ENCODE peak calls at places on chromosomes 13 and 19, in nine cellular contexts. E, W, N, L, T, O, A, J and P are unnamed samples.
A peak's percentile ranks its signal among the peaks of the same experiment; 100 is the strongest.

GRCh38 chr13:87331178-87331577 is 340.0 kb upstream of the SLITRK5 start:
- DNase-seq in E (no peak), W (no peak), N (peak; percentile 61), L (no peak), T (no peak), O (no peak), A (no peak), J (no peak), P (peak; percentile 88)

GRCh38 chr19:55581145-55581827 is 638 bp upstream of the ZNF579 start:
- DNase-seq in E (no peak), W (peak; percentile 40), N (no peak), L (no peak), T (no peak), O (no peak), A (no peak), J (peak; percentile 50), P (no peak)

GRCh38 chr13:43780666-43781065 is 6.1 kb downstream of the ENOX1 start:
- DNase-seq in E (no peak), W (no peak), N (no peak), L (no peak), T (no peak), O (no peak), A (no peak), J (no peak), P (no peak)

GRCh38 chr13:40776681-40777165 is 5.7 kb upstream of the MRPS31 start:
- DNase-seq in E (no peak), W (no peak), N (peak; percentile 67), L (no peak), T (no peak), O (no peak), A (peak; percentile 18), J (no peak), P (peak; percentile 18)

GRCh38 chr13:35992964-35993363 is 138.2 kb downstream of the DCLK1 start:
- DNase-seq in E (no peak), W (no peak), N (no peak), L (no peak), T (no peak), O (no peak), A (no peak), J (no peak), P (no peak)

GRCh38 chr19:2059422-2060201 is 8.6 kb upstream of the MKNK2 start:
- DNase-seq in E (no peak), W (peak; percentile 92), N (peak; percentile 94), L (no peak), T (peak; percentile 79), O (peak; percentile 63), A (no peak), J (peak; percentile 95), P (peak; percentile 88)

GRCh38 chr19:41409288-41409687 is 11.7 kb downstream of the BCKDHA start:
- DNase-seq in E (no peak), W (peak; percentile 76), N (peak; percentile 84), L (no peak), T (peak; percentile 65), O (no peak), A (peak; percentile 15), J (peak; percentile 90), P (peak; percentile 79)

GRCh38 chr19:15421726-15422260 is 3.0 kb upstream of the AKAP8L start:
- DNase-seq in E (no peak), W (peak; percentile 85), N (no peak), L (peak; percentile 70), T (no peak), O (no peak), A (no peak), J (peak; percentile 63), P (no peak)

GRCh38 chr19:16532440-16533273 is 9.6 kb downstream of the CHERP start:
- DNase-seq in E (no peak), W (no peak), N (no peak), L (no peak), T (no peak), O (no peak), A (no peak), J (no peak), P (no peak)
- H3K36me3 ChIP-seq in E (peaks cover 100% of the 10 kb centered on the region), W (peaks cover 100% of the 10 kb centered on the region), N (peaks cover 91% of the 10 kb centered on the region), L (peaks cover 3% of the 10 kb centered on the region), T (peaks cover 30% of the 10 kb centered on the region), O (no peaks in the 10 kb centered on the region), A (peaks cover 71% of the 10 kb centered on the region), J (peaks cover 25% of the 10 kb centered on the region), P (peaks cover 87% of the 10 kb centered on the region)

GRCh38 chr13:102815788-102816187 is 16.9 kb downstream of the BIVM start:
- DNase-seq in E (no peak), W (no peak), N (no peak), L (no peak), T (no peak), O (no peak), A (no peak), J (no peak), P (no peak)

GRCh38 chr13:102814793-102815192 is 15.9 kb downstream of the BIVM start:
- DNase-seq in E (no peak), W (no peak), N (no peak), L (no peak), T (no peak), O (no peak), A (no peak), J (no peak), P (no peak)

GRCh38 chr13:102816633-102817032 is 17.7 kb downstream of the BIVM start:
- DNase-seq in E (no peak), W (no peak), N (no peak), L (no peak), T (no peak), O (no peak), A (no peak), J (no peak), P (no peak)

GRCh38 chr13:102814025-102814607 is 15.2 kb downstream of the BIVM start:
- DNase-seq in E (no peak), W (no peak), N (no peak), L (no peak), T (no peak), O (no peak), A (no peak), J (no peak), P (no peak)

GRCh38 chr13:102812616-102813287 is 13.8 kb downstream of the BIVM start:
- DNase-seq in E (no peak), W (no peak), N (no peak), L (no peak), T (no peak), O (no peak), A (no peak), J (no peak), P (no peak)
- H3K27ac ChIP-seq in E (no peak overlapping the region), W (no peak overlapping the region), N (no peak overlapping the region), L (no peak overlapping the region), T (no peak overlapping the region), O (no peak overlapping the region), A (no peak overlapping the region), J (no peak overlapping the region), P (no peak overlapping the region)

GRCh38 chr19:57886046-57886445 is 2.8 kb downstream of the ZNF814 start:
- DNase-seq in E (no peak), W (no peak), N (no peak), L (no peak), T (no peak), O (no peak), A (no peak), J (no peak), P (no peak)
- TF ChIP-seq POLR2A in E (no peak), W (no peak), N (no peak), L (no peak), T (no peak), O (no peak), A (no peak), J (no peak), P (no peak)

DNA sequence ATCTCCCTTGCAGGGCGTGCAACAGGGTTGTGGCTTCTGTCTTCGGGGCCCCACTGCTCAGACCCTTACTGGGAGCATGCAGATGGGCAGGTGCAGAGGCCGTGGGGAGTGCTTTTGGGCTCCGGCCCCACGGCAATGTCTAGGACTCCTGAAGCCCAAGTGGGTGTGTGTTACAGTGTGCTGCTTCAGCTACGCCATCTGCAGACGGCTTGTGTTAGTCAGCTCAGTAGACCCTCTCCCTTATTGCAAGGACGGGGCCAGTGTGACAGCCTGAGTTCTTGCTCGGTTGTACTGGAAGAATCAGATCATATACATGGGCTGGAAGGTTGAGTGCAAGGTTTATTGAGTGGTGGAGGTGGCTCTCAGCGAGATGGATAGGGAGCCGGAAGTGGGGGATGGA is 39.3 kb downstream of the DNAJC3 start:
- DNase-seq in E (no peak), W (no peak), N (no peak), L (no peak), T (no peak), O (no peak), A (no peak), J (no peak), P (no peak)
- H3K36me3 ChIP-seq in E (peaks cover 60% of the 10 kb centered on the region), W (peaks cover 34% of the 10 kb centered on the region), N (peaks cover 7% of the 10 kb centered on the region), L (no peaks in the 10 kb centered on the region), T (no peaks in the 10 kb centered on the region), O (no peaks in the 10 kb centered on the region), A (no peaks in the 10 kb centered on the region), J (no peaks in the 10 kb centered on the region), P (no peaks in the 10 kb centered on the region)

GRCh38 chr19:50494186-50495019 is 16.6 kb downstream of the JOSD2 start:
- DNase-seq in E (no peak), W (no peak), N (no peak), L (no peak), T (no peak), O (no peak), A (no peak), J (no peak), P (no peak)
- H3K27ac ChIP-seq in E (no peak overlapping the region), W (no peak overlapping the region), N (no peak overlapping the region), L (no peak overlapping the region), T (no peak overlapping the region), O (no peak overlapping the region), A (no peak overlapping the region), J (no peak overlapping the region), P (no peak overlapping the region)

GRCh38 chr13:42066542-42066941 is 18.1 kb downstream of the DGKH start:
- DNase-seq in E (no peak), W (no peak), N (no peak), L (no peak), T (no peak), O (no peak), A (peak; percentile 50), J (no peak), P (no peak)

GRCh38 chr13:42065414-42065813 is 17.0 kb downstream of the DGKH start:
- DNase-seq in E (no peak), W (no peak), N (no peak), L (no peak), T (no peak), O (no peak), A (peak; percentile 9), J (no peak), P (no peak)

GRCh38 chr13:42064966-42065365 is 16.5 kb downstream of the DGKH start:
- DNase-seq in E (no peak), W (no peak), N (no peak), L (no peak), T (no peak), O (no peak), A (no peak), J (no peak), P (no peak)

GRCh38 chr13:42063105-42063504 is 14.7 kb downstream of the DGKH start:
- DNase-seq in E (no peak), W (no peak), N (no peak), L (no peak), T (no peak), O (no peak), A (no peak), J (no peak), P (no peak)

DNA sequence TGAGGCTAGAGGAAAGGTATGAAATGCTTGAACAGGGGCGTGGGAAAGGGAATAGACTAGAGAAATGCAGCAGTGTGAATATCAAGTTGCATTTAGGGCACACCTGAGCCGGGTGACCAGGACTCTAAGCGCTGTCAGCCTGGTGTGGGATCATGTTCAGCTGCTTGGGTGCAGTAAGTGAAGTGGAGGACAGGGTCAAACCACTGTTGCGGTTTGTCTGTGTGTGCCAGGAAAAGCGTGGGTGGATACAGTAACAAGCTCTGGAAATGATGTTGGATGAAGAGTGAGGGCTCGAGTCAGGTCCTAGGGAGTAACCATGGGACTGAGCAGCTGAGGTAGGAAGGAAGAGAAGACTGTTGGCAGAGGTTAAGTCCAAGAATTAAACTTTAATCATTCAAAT is 15.8 kb downstream of the DGKH start:
- DNase-seq in E (no peak), W (no peak), N (no peak), L (no peak), T (no peak), O (no peak), A (peak; percentile 7), J (no peak), P (no peak)
- TF ChIP-seq POLR2A in E (no peak), W (no peak), N (no peak), L (no peak), T (no peak), O (no peak), A (no peak), J (no peak), P (no peak)